ENCODE peak calls at places on chromosome 19, in four cellular contexts. One of them, this sample, is unnamed.

GRCh38 chr19:7699422-7700127 is 2.4 kb downstream of the FCER2 start:
- DNase-seq in activated T-cell treated with anti-CD3 and anti-CD28 coated beads, Interleukin-2, amount 50 U/mL, for 72 hours: peak
- DNase-seq in iris pigment epithelial cell: peak
- DNase-seq in Right ventricle myocardium superior: no peak
- DNase-seq in this sample: peak

GRCh38 chr19:1168562-1168873 is 5.5 kb downstream of the SBNO2 start:
- DNase-seq in activated T-cell treated with anti-CD3 and anti-CD28 coated beads, Interleukin-2, amount 50 U/mL, for 72 hours: no peak
- DNase-seq in iris pigment epithelial cell: no peak
- DNase-seq in Right ventricle myocardium superior: no peak
- DNase-seq in this sample: no peak

GRCh38 chr19:12821761-12822160 is 12.6 kb downstream of the RTBDN start:
- DNase-seq in activated T-cell treated with anti-CD3 and anti-CD28 coated beads, Interleukin-2, amount 50 U/mL, for 72 hours: no peak
- DNase-seq in iris pigment epithelial cell: no peak
- DNase-seq in Right ventricle myocardium superior: no peak
- DNase-seq in this sample: no peak

GRCh38 chr19:17997969-17998826 is 9.8 kb upstream of the ARRDC2 start:
- DNase-seq in activated T-cell treated with anti-CD3 and anti-CD28 coated beads, Interleukin-2, amount 50 U/mL, for 72 hours: no peak
- DNase-seq in iris pigment epithelial cell: no peak
- DNase-seq in Right ventricle myocardium superior: no peak
- DNase-seq in this sample: no peak

GRCh38 chr19:18225702-18226468 is at the start of gene PDE4C:
- DNase-seq in activated T-cell treated with anti-CD3 and anti-CD28 coated beads, Interleukin-2, amount 50 U/mL, for 72 hours: no peak
- DNase-seq in iris pigment epithelial cell: peak
- DNase-seq in Right ventricle myocardium superior: no peak
- DNase-seq in this sample: no peak

GRCh38 chr19:33683881-33684549 is 62.3 kb downstream of the CHST8 start:
- DNase-seq in activated T-cell treated with anti-CD3 and anti-CD28 coated beads, Interleukin-2, amount 50 U/mL, for 72 hours: no peak
- DNase-seq in iris pigment epithelial cell: peak
- DNase-seq in Right ventricle myocardium superior: no peak
- DNase-seq in this sample: no peak

GRCh38 chr19:12828494-12828893 is 5.9 kb downstream of the RTBDN start:
- DNase-seq in activated T-cell treated with anti-CD3 and anti-CD28 coated beads, Interleukin-2, amount 50 U/mL, for 72 hours: peak
- DNase-seq in iris pigment epithelial cell: no peak
- DNase-seq in Right ventricle myocardium superior: no peak
- DNase-seq in this sample: peak

GRCh38 chr19:38107129-38107528 is 116.9 kb downstream of the DPF1 start:
- DNase-seq in activated T-cell treated with anti-CD3 and anti-CD28 coated beads, Interleukin-2, amount 50 U/mL, for 72 hours: no peak
- DNase-seq in iris pigment epithelial cell: no peak
- DNase-seq in Right ventricle myocardium superior: no peak
- DNase-seq in this sample: no peak

GRCh38 chr19:17078038-17078919 is 2.7 kb downstream of the MYO9B start:
- DNase-seq in activated T-cell treated with anti-CD3 and anti-CD28 coated beads, Interleukin-2, amount 50 U/mL, for 72 hours: no peak
- DNase-seq in iris pigment epithelial cell: peak
- DNase-seq in Right ventricle myocardium superior: no peak
- DNase-seq in this sample: no peak

GRCh38 chr19:53432088-53432661 is 391 bp downstream of the ZNF761 start:
- DNase-seq in activated T-cell treated with anti-CD3 and anti-CD28 coated beads, Interleukin-2, amount 50 U/mL, for 72 hours: no peak
- DNase-seq in iris pigment epithelial cell: peak
- DNase-seq in Right ventricle myocardium superior: peak
- DNase-seq in this sample: peak

GRCh38 chr19:2719910-2720776 is 1.0 kb downstream of the DIRAS1 start:
- DNase-seq in activated T-cell treated with anti-CD3 and anti-CD28 coated beads, Interleukin-2, amount 50 U/mL, for 72 hours: no peak
- DNase-seq in iris pigment epithelial cell: peak
- DNase-seq in Right ventricle myocardium superior: peak
- DNase-seq in this sample: no peak

GRCh38 chr19:34963531-34964406 is at the start of gene ZNF792:
- DNase-seq in activated T-cell treated with anti-CD3 and anti-CD28 coated beads, Interleukin-2, amount 50 U/mL, for 72 hours: peak
- DNase-seq in iris pigment epithelial cell: peak
- DNase-seq in Right ventricle myocardium superior: peak
- DNase-seq in this sample: peak

GRCh38 chr19:40360020-40360686 is 11.7 kb downstream of the PLD3 start:
- DNase-seq in activated T-cell treated with anti-CD3 and anti-CD28 coated beads, Interleukin-2, amount 50 U/mL, for 72 hours: no peak
- DNase-seq in iris pigment epithelial cell: no peak
- DNase-seq in Right ventricle myocardium superior: no peak
- DNase-seq in this sample: no peak

GRCh38 chr19:6718741-6719539 is 1.5 kb downstream of the C3 start:
- DNase-seq in activated T-cell treated with anti-CD3 and anti-CD28 coated beads, Interleukin-2, amount 50 U/mL, for 72 hours: peak
- DNase-seq in iris pigment epithelial cell: peak
- DNase-seq in Right ventricle myocardium superior: peak
- DNase-seq in this sample: no peak

GRCh38 chr19:55579766-55580621 is 654 bp downstream of the ZNF579 start:
- DNase-seq in activated T-cell treated with anti-CD3 and anti-CD28 coated beads, Interleukin-2, amount 50 U/mL, for 72 hours: no peak
- DNase-seq in iris pigment epithelial cell: peak
- DNase-seq in Right ventricle myocardium superior: peak
- DNase-seq in this sample: no peak

GRCh38 chr19:43895727-43896126 is 39.4 kb downstream of the ZNF45 start:
- DNase-seq in activated T-cell treated with anti-CD3 and anti-CD28 coated beads, Interleukin-2, amount 50 U/mL, for 72 hours: no peak
- DNase-seq in iris pigment epithelial cell: peak
- DNase-seq in Right ventricle myocardium superior: no peak
- DNase-seq in this sample: no peak

GRCh38 chr19:16888629-16889371 is at the start of gene F2RL3:
- DNase-seq in activated T-cell treated with anti-CD3 and anti-CD28 coated beads, Interleukin-2, amount 50 U/mL, for 72 hours: peak
- DNase-seq in iris pigment epithelial cell: no peak
- DNase-seq in Right ventricle myocardium superior: peak
- DNase-seq in this sample: no peak

GRCh38 chr19:23343434-23344010 is 51.7 kb downstream of the ZNF91 start:
- DNase-seq in activated T-cell treated with anti-CD3 and anti-CD28 coated beads, Interleukin-2, amount 50 U/mL, for 72 hours: no peak
- DNase-seq in iris pigment epithelial cell: no peak
- DNase-seq in Right ventricle myocardium superior: no peak
- DNase-seq in this sample: no peak

GRCh38 chr19:46634045-46634655 is 1.9 kb downstream of the GNG8 start:
- DNase-seq in activated T-cell treated with anti-CD3 and anti-CD28 coated beads, Interleukin-2, amount 50 U/mL, for 72 hours: peak
- DNase-seq in iris pigment epithelial cell: peak
- DNase-seq in Right ventricle myocardium superior: peak
- DNase-seq in this sample: peak

GRCh38 chr19:53158119-53158656 is 665 bp downstream of the ZNF347 start:
- DNase-seq in activated T-cell treated with anti-CD3 and anti-CD28 coated beads, Interleukin-2, amount 50 U/mL, for 72 hours: peak
- DNase-seq in iris pigment epithelial cell: peak
- DNase-seq in Right ventricle myocardium superior: peak
- DNase-seq in this sample: peak

GRCh38 chr19:51259348-51260245 is 8.7 kb downstream of the SIGLECL1 start:
- DNase-seq in activated T-cell treated with anti-CD3 and anti-CD28 coated beads, Interleukin-2, amount 50 U/mL, for 72 hours: peak
- DNase-seq in iris pigment epithelial cell: peak
- DNase-seq in Right ventricle myocardium superior: no peak
- DNase-seq in this sample: peak

GRCh38 chr19:17909017-17909732 is 23.6 kb upstream of the CCDC124 start:
- DNase-seq in activated T-cell treated with anti-CD3 and anti-CD28 coated beads, Interleukin-2, amount 50 U/mL, for 72 hours: no peak
- DNase-seq in iris pigment epithelial cell: no peak
- DNase-seq in Right ventricle myocardium superior: no peak
- DNase-seq in this sample: no peak

GRCh38 chr19:19366691-19367396 is 38.6 kb upstream of the GATAD2A start:
- DNase-seq in activated T-cell treated with anti-CD3 and anti-CD28 coated beads, Interleukin-2, amount 50 U/mL, for 72 hours: peak
- DNase-seq in iris pigment epithelial cell: peak
- DNase-seq in Right ventricle myocardium superior: peak
- DNase-seq in this sample: peak

GRCh38 chr19:35249146-35249847 is 495 bp downstream of the LSR start:
- DNase-seq in activated T-cell treated with anti-CD3 and anti-CD28 coated beads, Interleukin-2, amount 50 U/mL, for 72 hours: no peak
- DNase-seq in iris pigment epithelial cell: no peak
- DNase-seq in Right ventricle myocardium superior: no peak
- DNase-seq in this sample: no peak

GRCh38 chr19:7692417-7693088 is 9.4 kb downstream of the FCER2 start:
- DNase-seq in activated T-cell treated with anti-CD3 and anti-CD28 coated beads, Interleukin-2, amount 50 U/mL, for 72 hours: no peak
- DNase-seq in iris pigment epithelial cell: no peak
- DNase-seq in Right ventricle myocardium superior: no peak
- DNase-seq in this sample: no peak

GRCh38 chr19:57599761-57600383 is at the start of gene ZNF530:
- DNase-seq in activated T-cell treated with anti-CD3 and anti-CD28 coated beads, Interleukin-2, amount 50 U/mL, for 72 hours: peak
- DNase-seq in iris pigment epithelial cell: peak
- DNase-seq in Right ventricle myocardium superior: peak
- DNase-seq in this sample: peak

GRCh38 chr19:10305139-10305806 is 4.3 kb downstream of the ZGLP1 start:
- DNase-seq in activated T-cell treated with anti-CD3 and anti-CD28 coated beads, Interleukin-2, amount 50 U/mL, for 72 hours: no peak
- DNase-seq in iris pigment epithelial cell: peak
- DNase-seq in Right ventricle myocardium superior: peak
- DNase-seq in this sample: no peak

GRCh38 chr19:1401138-1401888 is at the start of gene GAMT:
- DNase-seq in activated T-cell treated with anti-CD3 and anti-CD28 coated beads, Interleukin-2, amount 50 U/mL, for 72 hours: peak
- DNase-seq in iris pigment epithelial cell: no peak
- DNase-seq in Right ventricle myocardium superior: peak
- DNase-seq in this sample: peak

GRCh38 chr19:8305798-8306197 is 2.4 kb downstream of the CD320 start:
- DNase-seq in activated T-cell treated with anti-CD3 and anti-CD28 coated beads, Interleukin-2, amount 50 U/mL, for 72 hours: no peak
- DNase-seq in iris pigment epithelial cell: no peak
- DNase-seq in Right ventricle myocardium superior: no peak
- DNase-seq in this sample: no peak

GRCh38 chr19:1882089-1882785 is 3.1 kb downstream of the ABHD17A start:
- DNase-seq in activated T-cell treated with anti-CD3 and anti-CD28 coated beads, Interleukin-2, amount 50 U/mL, for 72 hours: peak
- DNase-seq in iris pigment epithelial cell: no peak
- DNase-seq in Right ventricle myocardium superior: no peak
- DNase-seq in this sample: peak

GRCh38 chr19:35901854-35902661 is at the start of gene HCST:
- DNase-seq in activated T-cell treated with anti-CD3 and anti-CD28 coated beads, Interleukin-2, amount 50 U/mL, for 72 hours: peak
- DNase-seq in iris pigment epithelial cell: no peak
- DNase-seq in Right ventricle myocardium superior: no peak
- DNase-seq in this sample: peak

GRCh38 chr19:1275260-1275975 is at the start of gene FAM174C:
- DNase-seq in activated T-cell treated with anti-CD3 and anti-CD28 coated beads, Interleukin-2, amount 50 U/mL, for 72 hours: peak
- DNase-seq in iris pigment epithelial cell: peak
- DNase-seq in Right ventricle myocardium superior: peak
- DNase-seq in this sample: peak

GRCh38 chr19:47351545-47351944 is 2.4 kb downstream of the DHX34 start:
- DNase-seq in activated T-cell treated with anti-CD3 and anti-CD28 coated beads, Interleukin-2, amount 50 U/mL, for 72 hours: no peak
- DNase-seq in iris pigment epithelial cell: peak
- DNase-seq in Right ventricle myocardium superior: no peak
- DNase-seq in this sample: no peak

GRCh38 chr19:41821003-41821735 is 23.3 kb downstream of the LYPD4 start:
- DNase-seq in activated T-cell treated with anti-CD3 and anti-CD28 coated beads, Interleukin-2, amount 50 U/mL, for 72 hours: peak
- DNase-seq in iris pigment epithelial cell: peak
- DNase-seq in Right ventricle myocardium superior: peak
- DNase-seq in this sample: peak

GRCh38 chr19:58395220-58395978 is at the start of gene RNF225:
- DNase-seq in activated T-cell treated with anti-CD3 and anti-CD28 coated beads, Interleukin-2, amount 50 U/mL, for 72 hours: no peak
- DNase-seq in iris pigment epithelial cell: no peak
- DNase-seq in Right ventricle myocardium superior: no peak
- DNase-seq in this sample: no peak

GRCh38 chr19:35375505-35376307 is 4.8 kb downstream of the GPR42 start:
- DNase-seq in activated T-cell treated with anti-CD3 and anti-CD28 coated beads, Interleukin-2, amount 50 U/mL, for 72 hours: no peak
- DNase-seq in iris pigment epithelial cell: no peak
- DNase-seq in Right ventricle myocardium superior: no peak
- DNase-seq in this sample: no peak

GRCh38 chr19:45117167-45117594 is 24.2 kb downstream of the PPP1R37 start:
- DNase-seq in activated T-cell treated with anti-CD3 and anti-CD28 coated beads, Interleukin-2, amount 50 U/mL, for 72 hours: peak
- DNase-seq in iris pigment epithelial cell: no peak
- DNase-seq in Right ventricle myocardium superior: no peak
- DNase-seq in this sample: peak

This sample was measured in activated naive CD8-positive, alpha-beta T cell treated with anti-CD3 and anti-CD28 coated beads for 36 hours.